ENCODE peak calls at places on chromosomes 12 and 14, in five cellular contexts. One of them, this sample, is unnamed. For H3K4me1, the result is how much of the 10 kb centered on the place peaks cover.

GRCh38 chr14:21066882-21067502 is 3.1 kb upstream of the ARHGEF40 start:
- DNase-seq in effector memory CD4-positive, alpha-beta T cell: no peak
- DNase-seq in left ventricle myocardium inferior: no peak
- DNase-seq in OCI-LY7: peak
- DNase-seq in tibial nerve: no peak
- DNase-seq in this sample: no peak

GRCh38 chr14:22460461-22461195 is 128.4 kb downstream of the DAD1 start:
- DNase-seq in effector memory CD4-positive, alpha-beta T cell: no peak
- DNase-seq in left ventricle myocardium inferior: no peak
- DNase-seq in OCI-LY7: no peak
- DNase-seq in tibial nerve: no peak
- DNase-seq in this sample: no peak

GRCh38 chr14:72513994-72514659 is 379.8 kb downstream of the DPF3 start:
- DNase-seq in effector memory CD4-positive, alpha-beta T cell: no peak
- DNase-seq in left ventricle myocardium inferior: no peak
- DNase-seq in OCI-LY7: peak
- DNase-seq in tibial nerve: no peak
- DNase-seq in this sample: no peak

GRCh38 chr12:43407816-43408645 is 144.0 kb downstream of the ADAMTS20 start:
- DNase-seq in effector memory CD4-positive, alpha-beta T cell: no peak
- DNase-seq in left ventricle myocardium inferior: no peak
- DNase-seq in OCI-LY7: no peak
- DNase-seq in tibial nerve: no peak
- DNase-seq in this sample: no peak

GRCh38 chr14:96264850-96265249 is 8.8 kb downstream of the BDKRB1 start:
- DNase-seq in effector memory CD4-positive, alpha-beta T cell: no peak
- DNase-seq in left ventricle myocardium inferior: no peak
- DNase-seq in OCI-LY7: no peak
- DNase-seq in tibial nerve: no peak
- DNase-seq in this sample: no peak

GRCh38 chr14:52977798-52978197 is 26.9 kb upstream of the FERMT2 start:
- DNase-seq in effector memory CD4-positive, alpha-beta T cell: no peak
- DNase-seq in left ventricle myocardium inferior: no peak
- DNase-seq in OCI-LY7: no peak
- DNase-seq in tibial nerve: no peak
- DNase-seq in this sample: no peak

GRCh38 chr12:117972341-117972740 is 3.6 kb upstream of the KSR2 start:
- DNase-seq in effector memory CD4-positive, alpha-beta T cell: no peak
- DNase-seq in left ventricle myocardium inferior: no peak
- DNase-seq in OCI-LY7: no peak
- DNase-seq in tibial nerve: no peak
- DNase-seq in this sample: no peak

GRCh38 chr12:81668475-81668874 is 90.7 kb downstream of the PPFIA2 start:
- DNase-seq in effector memory CD4-positive, alpha-beta T cell: no peak
- DNase-seq in left ventricle myocardium inferior: no peak
- DNase-seq in OCI-LY7: no peak
- DNase-seq in tibial nerve: no peak
- DNase-seq in this sample: no peak

GRCh38 chr12:5997260-5997659 is 52.2 kb upstream of the ANO2 start:
- DNase-seq in effector memory CD4-positive, alpha-beta T cell: no peak
- DNase-seq in left ventricle myocardium inferior: no peak
- DNase-seq in OCI-LY7: no peak
- DNase-seq in tibial nerve: no peak
- DNase-seq in this sample: no peak

GRCh38 chr12:109677323-109677722 is 36.3 kb upstream of the FAM222A start:
- DNase-seq in effector memory CD4-positive, alpha-beta T cell: no peak
- DNase-seq in left ventricle myocardium inferior: no peak
- DNase-seq in OCI-LY7: no peak
- DNase-seq in tibial nerve: no peak
- DNase-seq in this sample: no peak

GRCh38 chr14:76827696-76828301 is 1.6 kb downstream of the LRRC74A start:
- DNase-seq in effector memory CD4-positive, alpha-beta T cell: no peak
- DNase-seq in left ventricle myocardium inferior: peak
- DNase-seq in OCI-LY7: no peak
- DNase-seq in tibial nerve: no peak
- DNase-seq in this sample: no peak

GRCh38 chr14:92546347-92547053 is 32.9 kb downstream of the RIN3 start:
- DNase-seq in effector memory CD4-positive, alpha-beta T cell: no peak
- DNase-seq in left ventricle myocardium inferior: no peak
- DNase-seq in OCI-LY7: no peak
- DNase-seq in tibial nerve: no peak
- DNase-seq in this sample: no peak

GRCh38 chr12:12899530-12900380 is 8.4 kb downstream of the GPRC5A start:
- DNase-seq in effector memory CD4-positive, alpha-beta T cell: no peak
- DNase-seq in left ventricle myocardium inferior: no peak
- DNase-seq in OCI-LY7: no peak
- DNase-seq in tibial nerve: peak
- DNase-seq in this sample: no peak

GRCh38 chr12:131571827-131572226 is 139.1 kb upstream of the SFSWAP start:
- DNase-seq in effector memory CD4-positive, alpha-beta T cell: no peak
- DNase-seq in left ventricle myocardium inferior: no peak
- DNase-seq in OCI-LY7: no peak
- DNase-seq in tibial nerve: no peak
- DNase-seq in this sample: no peak

GRCh38 chr14:64149921-64150320 is 144.2 kb downstream of the ESR2 start:
- DNase-seq in effector memory CD4-positive, alpha-beta T cell: no peak
- DNase-seq in left ventricle myocardium inferior: no peak
- DNase-seq in OCI-LY7: no peak
- DNase-seq in tibial nerve: no peak
- DNase-seq in this sample: no peak

GRCh38 chr12:46609671-46610070 is 216.1 kb downstream of the SLC38A4 start:
- DNase-seq in effector memory CD4-positive, alpha-beta T cell: no peak
- DNase-seq in left ventricle myocardium inferior: no peak
- DNase-seq in OCI-LY7: no peak
- DNase-seq in tibial nerve: no peak
- DNase-seq in this sample: no peak

GRCh38 chr14:52265248-52265647 is 2.2 kb upstream of the PTGDR start:
- DNase-seq in effector memory CD4-positive, alpha-beta T cell: no peak
- DNase-seq in left ventricle myocardium inferior: no peak
- DNase-seq in OCI-LY7: no peak
- DNase-seq in tibial nerve: no peak
- DNase-seq in this sample: no peak

GRCh38 chr12:46661161-46661845 is 164.5 kb downstream of the SLC38A4 start:
- DNase-seq in effector memory CD4-positive, alpha-beta T cell: no peak
- DNase-seq in left ventricle myocardium inferior: no peak
- DNase-seq in OCI-LY7: peak
- DNase-seq in tibial nerve: peak
- DNase-seq in this sample: no peak

GRCh38 chr14:55516776-55517175 is 63.2 kb upstream of the KTN1 start:
- DNase-seq in effector memory CD4-positive, alpha-beta T cell: no peak
- DNase-seq in left ventricle myocardium inferior: no peak
- DNase-seq in OCI-LY7: no peak
- DNase-seq in tibial nerve: no peak
- DNase-seq in this sample: no peak

GRCh38 chr12:100159391-100160104 is 16.9 kb upstream of the BLTP3B start:
- DNase-seq in effector memory CD4-positive, alpha-beta T cell: no peak
- DNase-seq in left ventricle myocardium inferior: no peak
- DNase-seq in OCI-LY7: no peak
- DNase-seq in tibial nerve: no peak
- DNase-seq in this sample: no peak

GRCh38 chr12:87679262-87679661 is 349.9 kb downstream of the C12orf50 start:
- DNase-seq in effector memory CD4-positive, alpha-beta T cell: no peak
- DNase-seq in left ventricle myocardium inferior: no peak
- DNase-seq in OCI-LY7: no peak
- DNase-seq in tibial nerve: no peak
- DNase-seq in this sample: no peak

GRCh38 chr12:119157528-119157927 is 21.2 kb upstream of the HSPB8 start:
- DNase-seq in effector memory CD4-positive, alpha-beta T cell: no peak
- DNase-seq in left ventricle myocardium inferior: peak
- DNase-seq in OCI-LY7: no peak
- DNase-seq in tibial nerve: no peak
- DNase-seq in this sample: no peak

GRCh38 chr14:76245097-76245496 is 93.4 kb downstream of the GPATCH2L start:
- DNase-seq in effector memory CD4-positive, alpha-beta T cell: no peak
- DNase-seq in left ventricle myocardium inferior: no peak
- DNase-seq in OCI-LY7: no peak
- DNase-seq in tibial nerve: no peak
- DNase-seq in this sample: no peak

GRCh38 chr12:47615711-47616110 is 90.1 kb downstream of the RPAP3 start:
- DNase-seq in effector memory CD4-positive, alpha-beta T cell: no peak
- DNase-seq in left ventricle myocardium inferior: no peak
- DNase-seq in OCI-LY7: no peak
- DNase-seq in tibial nerve: no peak
- DNase-seq in this sample: no peak

GRCh38 chr12:6934110-6934509 is 6.4 kb downstream of the ATN1 start:
- DNase-seq in effector memory CD4-positive, alpha-beta T cell: no peak
- DNase-seq in left ventricle myocardium inferior: peak
- DNase-seq in OCI-LY7: no peak
- DNase-seq in tibial nerve: no peak
- DNase-seq in this sample: no peak

GRCh38 chr14:73211251-73211650 is 26.1 kb upstream of the PAPLN start:
- DNase-seq in effector memory CD4-positive, alpha-beta T cell: no peak
- DNase-seq in left ventricle myocardium inferior: no peak
- DNase-seq in OCI-LY7: no peak
- DNase-seq in tibial nerve: no peak
- DNase-seq in this sample: no peak

GRCh38 chr12:79020106-79020505 is 155.5 kb downstream of the SYT1 start:
- DNase-seq in effector memory CD4-positive, alpha-beta T cell: no peak
- DNase-seq in left ventricle myocardium inferior: no peak
- DNase-seq in OCI-LY7: no peak
- DNase-seq in tibial nerve: no peak
- DNase-seq in this sample: no peak

DNA sequence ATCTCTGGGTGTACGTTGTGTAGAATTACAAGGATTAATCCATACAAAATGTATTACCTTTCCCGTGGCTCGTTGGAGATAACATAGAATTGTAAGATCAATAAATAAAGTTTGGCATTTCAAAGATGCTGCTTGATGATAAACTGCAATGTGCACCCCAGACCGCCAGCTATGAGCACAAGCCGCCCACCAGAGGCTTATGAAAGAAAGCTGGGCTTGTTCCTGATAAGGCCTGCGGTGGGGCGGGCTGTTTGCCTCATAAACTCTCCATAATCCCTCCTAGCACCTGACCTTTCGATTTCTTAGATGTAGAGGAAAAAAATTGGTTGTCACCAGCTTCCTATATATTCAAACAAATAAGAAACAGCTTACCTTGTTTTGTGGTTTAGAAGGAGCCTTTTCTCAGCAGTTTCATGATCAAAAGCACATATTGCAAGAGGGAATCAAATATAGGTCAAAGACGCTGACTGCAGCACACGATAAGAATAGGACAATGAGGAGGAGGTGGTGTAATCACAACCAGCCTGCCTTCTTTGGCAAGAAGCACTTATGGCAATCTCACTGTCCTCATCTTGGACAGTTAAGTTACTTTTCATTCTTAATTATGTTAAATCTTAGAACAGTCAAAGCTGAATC is 293.6 kb downstream of the RMST start:
- DNase-seq in effector memory CD4-positive, alpha-beta T cell: no peak
- DNase-seq in left ventricle myocardium inferior: no peak
- DNase-seq in OCI-LY7: no peak
- DNase-seq in tibial nerve: no peak
- DNase-seq in this sample: no peak
- H3K4me1 ChIP-seq in effector memory CD4-positive, alpha-beta T cell: under half
- H3K4me1 ChIP-seq in left ventricle myocardium inferior: under half
- H3K4me1 ChIP-seq in OCI-LY7: under half
- H3K4me1 ChIP-seq in tibial nerve: under half
- H3K4me1 ChIP-seq in this sample: under half

DNA sequence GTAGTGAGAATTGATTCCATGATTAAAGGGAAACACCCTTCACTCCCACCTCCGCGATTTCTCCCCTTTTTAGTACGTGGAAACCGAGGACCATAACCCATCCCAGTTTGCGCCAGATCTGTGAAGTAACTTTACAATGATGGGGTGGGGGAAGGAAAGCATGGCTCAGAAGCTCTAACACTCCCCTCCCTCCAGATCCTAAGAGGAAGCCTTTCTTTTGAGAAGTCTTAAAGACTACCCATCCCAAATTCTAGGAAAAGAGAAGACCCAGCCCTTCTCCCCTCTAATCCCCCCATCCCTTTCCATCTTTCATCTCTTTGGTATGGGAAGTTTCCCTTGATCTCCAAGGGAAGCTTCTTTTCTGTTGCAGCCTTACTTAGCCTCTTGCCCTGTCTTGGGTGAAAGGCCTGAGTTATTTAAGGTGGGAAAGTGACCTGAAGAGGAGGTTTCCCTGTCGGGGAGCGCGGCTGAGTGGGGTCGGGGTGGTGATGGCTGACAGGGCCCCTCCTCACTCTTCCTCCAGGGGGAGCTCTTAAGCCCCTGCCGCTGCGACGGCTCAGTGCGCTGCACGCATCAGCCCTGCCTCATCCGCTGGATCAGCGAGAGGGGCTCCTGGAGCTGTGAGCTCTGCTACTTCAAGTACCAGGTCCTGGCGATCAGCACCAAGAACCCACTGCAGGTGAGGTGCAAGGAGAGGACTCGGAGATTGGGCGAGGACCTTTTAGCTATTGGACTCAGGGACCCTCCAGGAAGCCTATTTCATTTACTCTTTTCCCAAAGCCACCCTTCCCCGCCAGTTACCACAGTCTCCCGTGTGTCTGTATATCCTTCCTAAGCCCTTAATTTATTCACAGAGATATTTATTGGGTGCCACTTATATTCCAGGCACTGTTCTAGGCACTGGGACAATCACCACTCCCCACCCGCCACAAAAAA is 1.8 kb downstream of the MARCHF9 start:
- DNase-seq in effector memory CD4-positive, alpha-beta T cell: peak
- DNase-seq in left ventricle myocardium inferior: peak
- DNase-seq in OCI-LY7: peak
- DNase-seq in tibial nerve: no peak
- DNase-seq in this sample: peak
- H3K4me3 ChIP-seq in effector memory CD4-positive, alpha-beta T cell: peak
- H3K4me3 ChIP-seq in left ventricle myocardium inferior: peak
- H3K4me3 ChIP-seq in OCI-LY7: peak
- H3K4me3 ChIP-seq in tibial nerve: peak
- H3K4me3 ChIP-seq in this sample: peak

GRCh38 chr12:7984900-7985299 is 47.6 kb upstream of the FOXJ2 start:
- DNase-seq in effector memory CD4-positive, alpha-beta T cell: no peak
- DNase-seq in left ventricle myocardium inferior: no peak
- DNase-seq in OCI-LY7: no peak
- DNase-seq in tibial nerve: no peak
- DNase-seq in this sample: no peak
- H3K4me1 ChIP-seq in effector memory CD4-positive, alpha-beta T cell: under half
- H3K4me1 ChIP-seq in left ventricle myocardium inferior: under half
- H3K4me1 ChIP-seq in OCI-LY7: under half
- H3K4me1 ChIP-seq in tibial nerve: under half
- H3K4me1 ChIP-seq in this sample: under half

GRCh38 chr12:62907561-62907960 is 27.4 kb downstream of the PPM1H start:
- DNase-seq in effector memory CD4-positive, alpha-beta T cell: no peak
- DNase-seq in left ventricle myocardium inferior: no peak
- DNase-seq in OCI-LY7: no peak
- DNase-seq in tibial nerve: no peak
- DNase-seq in this sample: no peak

GRCh38 chr12:62910549-62911169 is 24.3 kb downstream of the PPM1H start:
- DNase-seq in effector memory CD4-positive, alpha-beta T cell: no peak
- DNase-seq in left ventricle myocardium inferior: no peak
- DNase-seq in OCI-LY7: no peak
- DNase-seq in tibial nerve: no peak
- DNase-seq in this sample: no peak

GRCh38 chr12:62909340-62909739 is 25.6 kb downstream of the PPM1H start:
- DNase-seq in effector memory CD4-positive, alpha-beta T cell: no peak
- DNase-seq in left ventricle myocardium inferior: no peak
- DNase-seq in OCI-LY7: no peak
- DNase-seq in tibial nerve: no peak
- DNase-seq in this sample: no peak

GRCh38 chr12:62908667-62909066 is 26.3 kb downstream of the PPM1H start:
- DNase-seq in effector memory CD4-positive, alpha-beta T cell: no peak
- DNase-seq in left ventricle myocardium inferior: no peak
- DNase-seq in OCI-LY7: no peak
- DNase-seq in tibial nerve: no peak
- DNase-seq in this sample: no peak

GRCh38 chr12:62907067-62907466 is 27.9 kb downstream of the PPM1H start:
- DNase-seq in effector memory CD4-positive, alpha-beta T cell: no peak
- DNase-seq in left ventricle myocardium inferior: no peak
- DNase-seq in OCI-LY7: no peak
- DNase-seq in tibial nerve: no peak
- DNase-seq in this sample: no peak
- H3K4me3 ChIP-seq in effector memory CD4-positive, alpha-beta T cell: no peak
- H3K4me3 ChIP-seq in left ventricle myocardium inferior: no peak
- H3K4me3 ChIP-seq in OCI-LY7: no peak
- H3K4me3 ChIP-seq in tibial nerve: no peak
- H3K4me3 ChIP-seq in this sample: no peak